ENCODE peak calls at places on chromosomes 3 and 15, in nine cellular contexts. O is choroid plexus epithelial cell, V is progenitor cell of endocrine pancreas, L is AG09309, M is H9, F is epithelial cell of esophagus, E is GM13977, S is uterus, G is WTC11. U is an unnamed sample.

GRCh38 chr15:58247803-58248503 is 109.8 kb downstream of the AQP9 start:
- DNase-seq in O (no peak), V (no peak), L (no peak), M (no peak), F (no peak), E (no peak), S (no peak), G (no peak), U (no peak)

GRCh38 chr3:184361532-184361931 is at the start of the genes CLCN2 and POLR2H:
- DNase-seq in O (peak; percentile 37), V (peak; percentile 64), L (no peak), M (peak; percentile 66), F (peak; percentile 51), E (peak; percentile 83), S (peak; percentile 45), G (peak; percentile 70), U (no peak)

GRCh38 chr3:97823081-97823480 is 1.3 kb downstream of the CRYBG3 start:
- DNase-seq in O (no peak), V (no peak), L (no peak), M (no peak), F (no peak), E (no peak), S (no peak), G (no peak), U (no peak)

GRCh38 chr3:16801698-16802097 is 83.1 kb upstream of the PLCL2 start:
- DNase-seq in O (no peak), V (no peak), L (peak; percentile 21), M (no peak), F (no peak), E (no peak), S (no peak), G (no peak), U (no peak)

GRCh38 chr3:73623996-73624362 is 762 bp downstream of the PDZRN3 start:
- DNase-seq in O (peak; percentile 74), V (peak; percentile 36), L (no peak), M (peak; percentile 67), F (peak; percentile 68), E (no peak), S (peak; percentile 43), G (peak; percentile 70), U (peak; percentile 85)

GRCh38 chr3:149494022-149494758 is 19.7 kb downstream of the TM4SF4 start:
- DNase-seq in O (peak; percentile 87), V (peak; percentile 44), L (no peak), M (peak; percentile 76), F (peak; percentile 62), E (peak; percentile 44), S (peak; percentile 64), G (peak; percentile 82), U (peak; percentile 89)

GRCh38 chr3:139695701-139696422 is 18.1 kb upstream of the NMNAT3 start:
- DNase-seq in O (no peak), V (no peak), L (no peak), M (no peak), F (peak; percentile 10), E (no peak), S (no peak), G (no peak), U (no peak)

GRCh38 chr3:76685858-76686257 is 354.0 kb upstream of the ROBO2 start:
- DNase-seq in O (no peak), V (no peak), L (no peak), M (no peak), F (no peak), E (no peak), S (no peak), G (no peak), U (no peak)

GRCh38 chr15:60370804-60371700 is 26.7 kb downstream of the ANXA2 start:
- DNase-seq in O (peak; percentile 99), V (no peak), L (peak; percentile 98), M (no peak), F (peak; percentile 87), E (no peak), S (peak; percentile 89), G (no peak), U (peak; percentile 95)

GRCh38 chr15:26867199-26868007 is 541 bp downstream of the GABRA5 start:
- DNase-seq in O (no peak), V (peak; percentile 23), L (no peak), M (no peak), F (no peak), E (no peak), S (no peak), G (peak; percentile 48), U (no peak)

GRCh38 chr3:189977174-189977573 is 143.5 kb downstream of the P3H2 start:
- DNase-seq in O (no peak), V (no peak), L (no peak), M (no peak), F (no peak), E (no peak), S (no peak), G (no peak), U (no peak)

GRCh38 chr3:189975376-189975990 is 145.2 kb downstream of the P3H2 start:
- DNase-seq in O (peak; percentile 11), V (no peak), L (no peak), M (no peak), F (no peak), E (no peak), S (no peak), G (no peak), U (no peak)

GRCh38 chr3:189978753-189979152 is 141.9 kb downstream of the P3H2 start:
- DNase-seq in O (no peak), V (no peak), L (peak; percentile 65), M (no peak), F (no peak), E (no peak), S (no peak), G (no peak), U (no peak)

GRCh38 chr3:189974372-189974771 is 146.3 kb downstream of the P3H2 start:
- DNase-seq in O (no peak), V (no peak), L (no peak), M (no peak), F (no peak), E (no peak), S (peak; percentile 34), G (no peak), U (no peak)
- TF ChIP-seq CTCF in O (no peak), V (no peak), L (no peak), M (no peak), F (no peak), E (no peak), S (peak; percentile 31), G (no peak), U (no peak)

GRCh38 chr3:32963871-32964270 is 12.4 kb downstream of the CCR4 start:
- DNase-seq in O (no peak), V (no peak), L (no peak), M (no peak), F (peak; percentile 91), E (no peak), S (no peak), G (no peak), U (no peak)
- TF ChIP-seq CTCF in O (no peak), V (no peak), L (no peak), M (no peak), F (no peak), E (no peak), S (no peak), G (no peak), U (no peak)

GRCh38 chr3:151426337-151426648 is 34.6 kb downstream of the IGSF10 start:
- DNase-seq in O (no peak), V (no peak), L (no peak), M (no peak), F (no peak), E (peak; percentile 42), S (no peak), G (no peak), U (no peak)
- TF ChIP-seq CTCF in O (peak; percentile 41), V (peak; percentile 8), L (no peak), M (peak; percentile 1), F (peak; percentile 2), E (no peak), S (no peak), G (no peak), U (no peak)

DNA sequence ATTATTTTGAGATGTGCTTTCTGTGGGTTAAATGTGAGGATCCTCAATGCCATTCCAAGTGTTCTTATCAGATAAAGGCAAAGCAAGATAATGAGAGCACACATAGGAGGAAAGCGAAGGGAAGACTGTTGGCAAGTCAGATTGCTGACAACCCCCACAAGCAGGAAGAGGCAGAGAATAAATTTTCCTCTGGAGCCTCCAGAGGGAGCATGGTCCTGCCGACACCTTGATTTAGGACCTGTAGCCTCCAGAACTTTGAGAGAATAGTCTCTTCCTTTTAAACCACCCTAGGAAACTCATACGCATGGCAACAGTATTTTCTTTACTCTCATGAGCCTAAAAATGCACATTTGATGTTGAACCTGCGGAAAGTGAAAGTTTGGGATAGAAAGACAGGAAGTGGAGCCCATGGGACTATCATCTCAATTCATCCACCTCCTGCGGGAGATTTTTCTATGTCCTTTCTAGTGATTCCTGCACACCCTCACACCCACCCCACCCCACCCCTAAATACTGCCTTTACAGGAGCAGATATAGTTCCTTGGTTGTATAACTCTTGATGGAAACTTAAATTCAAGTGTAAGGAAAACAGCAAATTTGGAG is 116.7 kb upstream of the LPP start:
- DNase-seq in O (peak; percentile 70), V (no peak), L (no peak), M (peak; percentile 61), F (peak; percentile 45), E (no peak), S (peak; percentile 71), G (no peak), U (no peak)
- TF ChIP-seq CTCF in O (peak; percentile 70), V (peak; percentile 58), L (peak; percentile 63), M (peak; percentile 68), F (peak; percentile 34), E (no peak), S (peak; percentile 32), G (no peak), U (peak; percentile 59)

GRCh38 chr3:157079677-157080369 is 80.1 kb downstream of the CCNL1 start:
- DNase-seq in O (peak; percentile 36), V (no peak), L (no peak), M (no peak), F (no peak), E (no peak), S (no peak), G (no peak), U (peak; percentile 42)

GRCh38 chr3:157075693-157076420 is 84.1 kb downstream of the CCNL1 start:
- DNase-seq in O (no peak), V (no peak), L (no peak), M (no peak), F (no peak), E (no peak), S (no peak), G (no peak), U (no peak)

GRCh38 chr3:157074490-157074889 is 85.5 kb downstream of the CCNL1 start:
- DNase-seq in O (no peak), V (no peak), L (no peak), M (no peak), F (no peak), E (no peak), S (no peak), G (no peak), U (no peak)

GRCh38 chr3:157078131-157078835 is 81.7 kb downstream of the CCNL1 start:
- DNase-seq in O (no peak), V (no peak), L (no peak), M (peak; percentile 8), F (no peak), E (no peak), S (no peak), G (no peak), U (no peak)

GRCh38 chr3:157077565-157077991 is 82.4 kb downstream of the CCNL1 start:
- DNase-seq in O (no peak), V (no peak), L (no peak), M (peak; percentile 28), F (no peak), E (no peak), S (no peak), G (no peak), U (no peak)
- TF ChIP-seq CTCF in O (peak; percentile 22), V (no peak), L (peak; percentile 41), M (peak; percentile 19), F (no peak), E (no peak), S (peak; percentile 29), G (no peak), U (no peak)